ENCODE peak calls at places on chromosomes 3 and 15, in four cellular contexts. One of them, this sample, is unnamed.

GRCh38 chr15:43769584-43770228 is 7.1 kb downstream of the ELL3 start:
- DNase-seq in prostate gland: no peak
- DNase-seq in endothelial cell of umbilical vein: peak; percentile 77
- DNase-seq in IMR-90: peak; percentile 64
- DNase-seq in this sample: peak; percentile 63

GRCh38 chr3:31539275-31539674 is 6.5 kb downstream of the STT3B start:
- DNase-seq in prostate gland: no peak
- DNase-seq in endothelial cell of umbilical vein: no peak
- DNase-seq in IMR-90: no peak
- DNase-seq in this sample: no peak

GRCh38 chr15:42084465-42085235 is 9.7 kb downstream of the PLA2G4D start:
- DNase-seq in prostate gland: peak; percentile 39
- DNase-seq in endothelial cell of umbilical vein: peak; percentile 64
- DNase-seq in IMR-90: peak; percentile 37
- DNase-seq in this sample: peak; percentile 80

GRCh38 chr15:42494998-42495360 is 455 bp upstream of the SNAP23 start:
- DNase-seq in prostate gland: peak; percentile 73
- DNase-seq in endothelial cell of umbilical vein: peak; percentile 86
- DNase-seq in IMR-90: peak; percentile 77
- DNase-seq in this sample: peak; percentile 57

GRCh38 chr3:67000006-67000405 is 1.9 kb downstream of the KBTBD8 start:
- DNase-seq in prostate gland: no peak
- DNase-seq in endothelial cell of umbilical vein: no peak
- DNase-seq in IMR-90: peak; percentile 86
- DNase-seq in this sample: no peak

GRCh38 chr15:57227899-57228298 is 148.4 kb upstream of the CGNL1 start:
- DNase-seq in prostate gland: no peak
- DNase-seq in endothelial cell of umbilical vein: no peak
- DNase-seq in IMR-90: peak; percentile 73
- DNase-seq in this sample: no peak

GRCh38 chr3:8536106-8537052 is 34.8 kb downstream of the LMCD1 start:
- DNase-seq in prostate gland: no peak
- DNase-seq in endothelial cell of umbilical vein: no peak
- DNase-seq in IMR-90: peak; percentile 88
- DNase-seq in this sample: no peak

GRCh38 chr15:96322401-96323249 is 7.9 kb upstream of the NR2F2 start:
- DNase-seq in prostate gland: no peak
- DNase-seq in endothelial cell of umbilical vein: peak; percentile 65
- DNase-seq in IMR-90: no peak
- DNase-seq in this sample: no peak

GRCh38 chr3:13715167-13715954 is 164.5 kb downstream of the WNT7A start:
- DNase-seq in prostate gland: no peak
- DNase-seq in endothelial cell of umbilical vein: no peak
- DNase-seq in IMR-90: no peak
- DNase-seq in this sample: no peak

GRCh38 chr3:128971421-128971820 is 22.5 kb downstream of the CFAP92 start:
- DNase-seq in prostate gland: no peak
- DNase-seq in endothelial cell of umbilical vein: no peak
- DNase-seq in IMR-90: peak; percentile 61
- DNase-seq in this sample: peak; percentile 22

GRCh38 chr15:92840149-92840548 is 60.0 kb upstream of the CHD2 start:
- DNase-seq in prostate gland: peak; percentile 23
- DNase-seq in endothelial cell of umbilical vein: no peak
- DNase-seq in IMR-90: no peak
- DNase-seq in this sample: no peak

GRCh38 chr15:38758001-38758400 is 193.4 kb upstream of the RASGRP1 start:
- DNase-seq in prostate gland: no peak
- DNase-seq in endothelial cell of umbilical vein: peak; percentile 87
- DNase-seq in IMR-90: peak; percentile 76
- DNase-seq in this sample: no peak

GRCh38 chr15:80475572-80475971 is 71.4 kb downstream of the ARNT2 start:
- DNase-seq in prostate gland: no peak
- DNase-seq in endothelial cell of umbilical vein: no peak
- DNase-seq in IMR-90: no peak
- DNase-seq in this sample: no peak

GRCh38 chr3:111244760-111245159 is 173.1 kb downstream of the NECTIN3 start:
- DNase-seq in prostate gland: no peak
- DNase-seq in endothelial cell of umbilical vein: no peak
- DNase-seq in IMR-90: peak; percentile 24
- DNase-seq in this sample: no peak

GRCh38 chr15:71275098-71275497 is 159.8 kb downstream of the THSD4 start:
- DNase-seq in prostate gland: no peak
- DNase-seq in endothelial cell of umbilical vein: peak; percentile 92
- DNase-seq in IMR-90: peak; percentile 92
- DNase-seq in this sample: no peak

GRCh38 chr15:80007532-80007931 is 36.5 kb upstream of the BCL2A1 start:
- DNase-seq in prostate gland: no peak
- DNase-seq in endothelial cell of umbilical vein: no peak
- DNase-seq in IMR-90: no peak
- DNase-seq in this sample: no peak

GRCh38 chr3:185488465-185488864 is 10.4 kb downstream of the TMEM41A start:
- DNase-seq in prostate gland: no peak
- DNase-seq in endothelial cell of umbilical vein: no peak
- DNase-seq in IMR-90: no peak
- DNase-seq in this sample: no peak

GRCh38 chr3:146390967-146391366 is 78.4 kb downstream of the PLSCR2 start:
- DNase-seq in prostate gland: no peak
- DNase-seq in endothelial cell of umbilical vein: peak; percentile 91
- DNase-seq in IMR-90: peak; percentile 91
- DNase-seq in this sample: no peak

GRCh38 chr3:172519241-172519640 is 4.0 kb downstream of the TNFSF10 start:
- DNase-seq in prostate gland: no peak
- DNase-seq in endothelial cell of umbilical vein: no peak
- DNase-seq in IMR-90: peak; percentile 62
- DNase-seq in this sample: no peak

GRCh38 chr3:172517859-172518466 is 5.3 kb downstream of the TNFSF10 start:
- DNase-seq in prostate gland: no peak
- DNase-seq in endothelial cell of umbilical vein: no peak
- DNase-seq in IMR-90: no peak
- DNase-seq in this sample: no peak

GRCh38 chr3:172522871-172523818 is at the start of gene TNFSF10:
- DNase-seq in prostate gland: peak; percentile 87
- DNase-seq in endothelial cell of umbilical vein: peak; percentile 91
- DNase-seq in IMR-90: peak; percentile 22
- DNase-seq in this sample: peak; percentile 87

GRCh38 chr3:172519740-172520139 is 3.5 kb downstream of the TNFSF10 start:
- DNase-seq in prostate gland: peak; percentile 13
- DNase-seq in endothelial cell of umbilical vein: no peak
- DNase-seq in IMR-90: no peak
- DNase-seq in this sample: no peak

GRCh38 chr3:172520332-172520831 is 2.8 kb downstream of the TNFSF10 start:
- DNase-seq in prostate gland: peak; percentile 14
- DNase-seq in endothelial cell of umbilical vein: peak; percentile 97
- DNase-seq in IMR-90: peak; percentile 95
- DNase-seq in this sample: no peak
- H3K4me1 ChIP-seq in prostate gland: peaks cover 23% of the 10 kb centered on the region
- H3K4me1 ChIP-seq in endothelial cell of umbilical vein: peaks cover 28% of the 10 kb centered on the region
- H3K4me1 ChIP-seq in IMR-90: peaks cover 14% of the 10 kb centered on the region
- H3K4me1 ChIP-seq in this sample: peaks cover 69% of the 10 kb centered on the region

DNA sequence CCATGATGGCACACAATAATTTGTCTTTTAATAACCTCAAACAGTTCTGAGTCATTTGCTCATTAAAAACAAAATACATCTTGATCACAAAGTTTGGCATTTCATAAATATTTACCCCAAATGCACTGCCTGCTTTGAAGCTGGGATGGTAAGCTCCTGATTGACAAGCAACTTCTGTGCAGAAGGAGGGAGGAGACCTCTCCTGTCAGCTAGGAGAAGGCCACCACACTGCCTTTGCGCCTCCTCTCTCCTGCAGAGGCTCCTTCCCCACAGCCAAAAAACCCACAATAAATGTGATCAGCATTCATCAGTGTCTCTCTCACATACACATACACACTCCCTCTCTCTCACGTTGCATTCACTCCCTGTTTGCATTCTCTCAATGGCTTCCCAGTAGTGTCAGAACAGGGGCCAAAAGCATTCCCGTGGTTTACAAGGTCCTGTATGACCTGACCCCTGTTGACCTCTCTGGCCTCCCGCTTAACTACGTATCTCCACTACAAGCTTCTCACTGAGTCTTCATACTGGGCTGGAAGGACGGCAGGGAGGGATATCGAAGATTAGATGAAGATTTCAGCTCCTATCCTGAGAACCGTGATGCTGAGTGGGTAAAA is 216.4 kb downstream of the FOXP1 start:
- DNase-seq in prostate gland: no peak
- DNase-seq in endothelial cell of umbilical vein: no peak
- DNase-seq in IMR-90: no peak
- DNase-seq in this sample: no peak
- TF ChIP-seq POLR2A in prostate gland: no peak
- TF ChIP-seq POLR2A in endothelial cell of umbilical vein: no peak
- TF ChIP-seq POLR2A in IMR-90: no peak
- TF ChIP-seq POLR2A in this sample: no peak

DNA sequence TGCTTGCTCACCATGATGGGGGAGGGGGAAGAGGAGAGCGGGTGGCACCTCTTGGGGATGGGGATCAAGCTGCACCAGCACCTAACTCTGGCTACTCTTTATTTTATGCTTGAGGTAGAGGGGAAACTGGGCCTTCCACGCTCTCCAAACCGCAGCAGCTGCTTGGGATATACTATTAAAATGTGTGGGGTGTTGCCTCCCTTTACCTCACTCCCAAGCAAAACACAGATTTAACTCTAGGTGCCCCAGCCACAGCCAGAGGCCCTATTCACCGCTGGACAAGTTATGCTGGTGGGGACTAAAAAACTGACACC is 5.1 kb upstream of the FOXB1 start:
- DNase-seq in prostate gland: no peak
- DNase-seq in endothelial cell of umbilical vein: no peak
- DNase-seq in IMR-90: no peak
- DNase-seq in this sample: no peak
- H3K4me1 ChIP-seq in prostate gland: no peaks in the 10 kb centered on the region
- H3K4me1 ChIP-seq in endothelial cell of umbilical vein: no peaks in the 10 kb centered on the region
- H3K4me1 ChIP-seq in IMR-90: no peaks in the 10 kb centered on the region
- H3K4me1 ChIP-seq in this sample: peaks cover 14% of the 10 kb centered on the region

GRCh38 chr3:194485876-194486539 is 794 bp downstream of the ATP13A3 start:
- DNase-seq in prostate gland: peak; percentile 11
- DNase-seq in endothelial cell of umbilical vein: peak; percentile 46
- DNase-seq in IMR-90: peak; percentile 31
- DNase-seq in this sample: peak; percentile 50
- TF ChIP-seq POLR2A in prostate gland: no peak
- TF ChIP-seq POLR2A in endothelial cell of umbilical vein: no peak
- TF ChIP-seq POLR2A in IMR-90: peak; percentile 75
- TF ChIP-seq POLR2A in this sample: peak; percentile 44

GRCh38 chr15:98143116-98143515 is 182.6 kb downstream of the ARRDC4 start:
- DNase-seq in prostate gland: no peak
- DNase-seq in endothelial cell of umbilical vein: no peak
- DNase-seq in IMR-90: no peak
- DNase-seq in this sample: no peak

GRCh38 chr15:98144388-98144787 is 183.9 kb downstream of the ARRDC4 start:
- DNase-seq in prostate gland: no peak
- DNase-seq in endothelial cell of umbilical vein: no peak
- DNase-seq in IMR-90: no peak
- DNase-seq in this sample: no peak

GRCh38 chr15:98139337-98139736 is 178.8 kb downstream of the ARRDC4 start:
- DNase-seq in prostate gland: no peak
- DNase-seq in endothelial cell of umbilical vein: no peak
- DNase-seq in IMR-90: no peak
- DNase-seq in this sample: no peak

GRCh38 chr15:98146031-98146430 is 185.5 kb downstream of the ARRDC4 start:
- DNase-seq in prostate gland: no peak
- DNase-seq in endothelial cell of umbilical vein: no peak
- DNase-seq in IMR-90: no peak
- DNase-seq in this sample: no peak

DNA sequence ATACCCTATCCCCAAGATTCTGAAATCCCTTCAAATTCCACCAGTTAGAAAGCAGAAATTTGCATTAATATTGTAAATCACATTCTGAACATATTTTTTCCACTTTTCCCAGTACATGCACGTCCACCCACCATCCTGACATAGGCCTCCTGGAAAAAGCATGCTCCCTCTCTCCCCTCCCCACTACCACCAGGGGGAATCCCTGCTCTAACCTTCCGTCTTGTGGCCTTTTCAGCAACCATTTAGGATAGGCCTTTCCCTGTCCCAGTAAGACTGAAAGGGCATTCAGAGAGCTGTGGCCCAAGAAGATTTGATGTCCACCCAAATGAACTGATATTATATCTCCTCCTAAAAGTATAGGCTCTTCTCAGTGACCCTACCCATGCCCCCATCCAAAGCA is 182.1 kb downstream of the ARRDC4 start:
- DNase-seq in prostate gland: no peak
- DNase-seq in endothelial cell of umbilical vein: no peak
- DNase-seq in IMR-90: no peak
- DNase-seq in this sample: no peak
- H3K4me1 ChIP-seq in prostate gland: no peaks in the 10 kb centered on the region
- H3K4me1 ChIP-seq in endothelial cell of umbilical vein: no peaks in the 10 kb centered on the region
- H3K4me1 ChIP-seq in IMR-90: no peaks in the 10 kb centered on the region
- H3K4me1 ChIP-seq in this sample: no peaks in the 10 kb centered on the region

GRCh38 chr15:29680806-29681485 is 141.3 kb downstream of the TJP1 start:
- DNase-seq in prostate gland: no peak
- DNase-seq in endothelial cell of umbilical vein: peak; percentile 29
- DNase-seq in IMR-90: no peak
- DNase-seq in this sample: no peak
- TF ChIP-seq POLR2A in prostate gland: no peak
- TF ChIP-seq POLR2A in endothelial cell of umbilical vein: no peak
- TF ChIP-seq POLR2A in IMR-90: no peak
- TF ChIP-seq POLR2A in this sample: no peak

GRCh38 chr3:188184160-188184559 is 30.2 kb downstream of the LPP start:
- DNase-seq in prostate gland: no peak
- DNase-seq in endothelial cell of umbilical vein: no peak
- DNase-seq in IMR-90: no peak
- DNase-seq in this sample: no peak

GRCh38 chr3:188188911-188189310 is 35.0 kb downstream of the LPP start:
- DNase-seq in prostate gland: no peak
- DNase-seq in endothelial cell of umbilical vein: no peak
- DNase-seq in IMR-90: no peak
- DNase-seq in this sample: no peak

GRCh38 chr3:188184649-188185048 is 30.7 kb downstream of the LPP start:
- DNase-seq in prostate gland: no peak
- DNase-seq in endothelial cell of umbilical vein: no peak
- DNase-seq in IMR-90: no peak
- DNase-seq in this sample: no peak

GRCh38 chr3:188185717-188186236 is 31.8 kb downstream of the LPP start:
- DNase-seq in prostate gland: peak; percentile 45
- DNase-seq in endothelial cell of umbilical vein: no peak
- DNase-seq in IMR-90: no peak
- DNase-seq in this sample: peak; percentile 62

DNA sequence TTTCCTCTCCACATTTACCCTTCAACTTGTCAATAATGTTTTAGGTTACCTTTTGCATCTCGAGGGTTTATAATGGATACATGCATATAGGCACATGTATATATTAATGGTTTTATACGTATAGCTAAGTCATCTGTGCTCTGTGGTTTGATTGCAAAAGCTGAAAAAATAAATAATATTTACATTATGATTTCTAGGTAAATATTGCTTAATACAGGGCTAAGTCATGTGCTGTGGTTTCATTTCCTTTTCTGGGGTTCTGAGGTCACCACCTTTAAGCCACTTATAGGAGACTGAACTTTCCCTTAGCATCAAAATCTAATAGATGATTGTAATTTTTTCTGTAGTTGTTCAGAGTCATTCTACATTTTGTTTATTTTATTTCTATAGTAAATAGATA is 33.1 kb downstream of the LPP start:
- DNase-seq in prostate gland: no peak
- DNase-seq in endothelial cell of umbilical vein: peak; percentile 33
- DNase-seq in IMR-90: no peak
- DNase-seq in this sample: no peak
- H3K4me1 ChIP-seq in prostate gland: peaks cover 6% of the 10 kb centered on the region
- H3K4me1 ChIP-seq in endothelial cell of umbilical vein: peaks cover 23% of the 10 kb centered on the region
- H3K4me1 ChIP-seq in IMR-90: peaks cover 10% of the 10 kb centered on the region
- H3K4me1 ChIP-seq in this sample: peaks cover 48% of the 10 kb centered on the region